ENCODE peak calls at places on chromosomes 4 and X, in six cellular contexts. C is HepG2, R is H1, L is GM12891, B is K562, Z is GM12878. U is an unnamed sample.

GRCh38 chr4:185716008-185716976 is 95.7 kb downstream of the SORBS2 start:
- DNase-seq in B (no peak), R (no peak), Z (no peak), L (no peak), C (no peak), U (no peak)

GRCh38 chr4:168696828-168697227 is 200.0 kb downstream of the PALLD start:
- DNase-seq in C (no peak), B (no peak), L (no peak), R (no peak), Z (no peak), U (no peak)

GRCh38 chr4:32847466-32847865 is 2127.3 kb downstream of the PCDH7 start:
- DNase-seq in Z (no peak), B (no peak), L (no peak), C (no peak), R (no peak), U (no peak)

GRCh38 chrX:46184749-46185148 is 360.5 kb downstream of the ZNF674 start:
- DNase-seq in B (no peak), C (no peak), R (no peak), L (no peak), Z (no peak), U (no peak)

GRCh38 chr4:161256716-161257115 is 907.1 kb downstream of the FSTL5 start:
- DNase-seq in B (no peak), Z (no peak), R (no peak), C (peak; percentile 22), L (no peak), U (no peak)

GRCh38 chr4:55407119-55407518 is 11.4 kb downstream of the TMEM165 start:
- DNase-seq in B (no peak), Z (no peak), L (no peak), C (no peak), R (no peak), U (no peak)

GRCh38 chrX:107507093-107507743 is 57.8 kb downstream of the FRMPD3 start:
- DNase-seq in L (no peak), C (no peak), B (no peak), R (no peak), Z (no peak), U (no peak)

GRCh38 chrX:103398321-103398937 is 22.1 kb downstream of the BEX3 start:
- DNase-seq in L (no peak), Z (no peak), R (no peak), B (peak; percentile 11), C (peak; percentile 34), U (no peak)

GRCh38 chrX:46034868-46035267 is 510.4 kb downstream of the ZNF674 start:
- DNase-seq in B (no peak), L (no peak), R (no peak), C (no peak), Z (no peak), U (no peak)

GRCh38 chr4:165403667-165404066 is 24.9 kb downstream of the CPE start:
- DNase-seq in B (no peak), Z (no peak), L (no peak), C (no peak), R (no peak), U (no peak)

GRCh38 chrX:2907295-2907694 is 21.8 kb downstream of the ARSD start:
- DNase-seq in L (no peak), Z (no peak), B (no peak), C (no peak), R (no peak), U (no peak)

GRCh38 chrX:17597836-17598434 is 139.4 kb upstream of the SCML1 start:
- DNase-seq in Z (no peak), R (no peak), B (no peak), L (no peak), C (no peak), U (no peak)

GRCh38 chr4:139279723-139280620 is at the start of gene MGARP:
- DNase-seq in Z (no peak), R (peak; percentile 50), L (no peak), B (no peak), C (no peak), U (no peak)

GRCh38 chr4:120922390-120923200 is at the start of gene PRDM5:
- DNase-seq in R (peak; percentile 43), C (no peak), B (no peak), Z (no peak), L (peak; percentile 18), U (peak; percentile 12)

GRCh38 chr4:139689093-139689722 is 23.6 kb downstream of the MGST2 start:
- DNase-seq in C (peak; percentile 96), L (no peak), B (no peak), Z (no peak), R (no peak), U (no peak)

GRCh38 chrX:39859991-39860861 is 237.5 kb downstream of the BCOR start:
- DNase-seq in L (no peak), B (peak; percentile 48), R (peak; percentile 15), C (no peak), Z (peak; percentile 89), U (peak; percentile 46)

GRCh38 chr4:119490335-119490734 is 138.3 kb downstream of the PDE5A start:
- DNase-seq in Z (no peak), B (no peak), C (no peak), R (no peak), L (no peak), U (no peak)

GRCh38 chrX:147550217-147550616 is 361.5 kb upstream of the FMR1 start:
- DNase-seq in C (peak; percentile 1), R (no peak), B (no peak), Z (no peak), L (no peak), U (no peak)

GRCh38 chr4:6917445-6918241 is 8.0 kb downstream of the TBC1D14 start:
- DNase-seq in C (peak; percentile 95), L (no peak), R (no peak), B (peak; percentile 66), Z (no peak), U (no peak)
- TF ChIP-seq TAF1 in C (no peak), L (no peak), R (no peak), B (no peak), Z (no peak), U (no peak)

DNA sequence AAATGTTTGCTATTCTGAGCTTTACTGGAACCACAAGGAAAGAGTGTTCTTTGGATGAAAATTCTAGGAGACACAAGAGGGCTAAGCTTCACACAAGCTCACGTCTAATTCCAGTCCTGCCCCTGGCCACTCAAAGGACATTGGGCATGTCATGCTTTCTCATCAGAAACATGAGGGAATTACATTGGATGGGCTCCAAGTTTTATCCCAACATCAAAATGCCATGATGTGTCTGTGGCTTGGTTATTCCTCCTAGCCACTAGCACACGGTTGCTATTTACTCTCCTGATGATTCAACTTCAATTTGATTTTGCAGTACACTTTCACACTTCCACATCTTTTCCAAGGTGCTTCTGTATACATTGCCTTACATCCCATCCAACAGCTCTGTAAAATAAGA is 149.6 kb upstream of the FAM9B start:
- DNase-seq in L (no peak), Z (no peak), B (no peak), C (no peak), R (no peak), U (no peak)
- TF ChIP-seq POLR2A in L (no peak), Z (no peak), B (no peak), C (no peak), R (no peak), U (no peak)

DNA sequence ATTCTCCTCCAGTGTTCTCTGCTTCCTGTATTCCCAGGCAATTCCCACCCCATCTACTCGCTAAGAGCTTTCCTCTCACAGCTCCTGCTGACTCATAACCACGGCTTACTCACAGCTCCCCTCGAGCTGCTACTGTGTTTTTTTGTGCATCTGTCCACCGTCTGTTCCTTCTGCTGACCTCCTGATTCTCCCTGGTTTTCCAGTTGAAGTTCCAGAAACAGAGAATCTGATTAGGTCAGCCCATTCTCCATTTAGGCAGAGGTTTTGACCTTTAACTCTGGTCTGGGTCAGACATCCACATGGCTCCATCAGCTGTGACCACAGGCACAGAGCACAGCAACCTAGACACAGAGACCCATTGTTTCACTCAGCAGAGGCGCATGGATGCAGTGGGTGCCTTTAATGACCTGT is 5.5 kb upstream of the SMIM20 start:
- DNase-seq in R (no peak), B (no peak), Z (no peak), C (peak; percentile 66), L (no peak), U (no peak)
- TF ChIP-seq POLR2AphosphoS5 in R (no peak), B (no peak), Z (no peak), C (no peak), L (no peak), U (no peak)

DNA sequence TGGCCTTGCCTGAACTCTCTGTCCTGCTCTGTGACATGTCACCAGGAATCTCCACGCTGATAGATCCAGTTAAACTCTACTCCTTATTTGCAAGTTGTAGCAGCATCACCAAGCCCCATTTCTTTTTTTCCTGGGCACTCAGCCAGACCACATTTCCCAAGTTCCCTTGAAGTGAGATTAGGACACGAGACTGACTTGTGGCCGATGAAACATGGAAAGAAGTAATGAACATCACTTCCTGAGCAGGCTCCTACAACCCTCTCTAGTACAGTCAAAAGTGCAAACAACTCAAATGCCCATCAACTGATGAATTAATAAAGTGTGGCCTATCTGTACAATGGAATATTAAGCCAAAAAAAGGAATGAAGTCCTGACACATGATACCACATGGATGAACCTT is 74.6 kb downstream of the MAP3K15 start:
- DNase-seq in Z (no peak), L (no peak), R (no peak), C (no peak), B (no peak), U (no peak)
- TF ChIP-seq TAF1 in Z (no peak), L (no peak), R (no peak), C (no peak), B (no peak), U (no peak)

GRCh38 chr4:76690091-76690905 is 207.6 kb downstream of the SOWAHB start:
- DNase-seq in Z (no peak), B (no peak), R (no peak), C (no peak), L (no peak), U (no peak)

GRCh38 chr4:76692761-76693160 is 205.2 kb downstream of the SOWAHB start:
- DNase-seq in B (no peak), R (no peak), L (no peak), C (no peak), Z (no peak), U (no peak)

GRCh38 chr4:76694056-76694455 is 203.9 kb downstream of the SOWAHB start:
- DNase-seq in B (no peak), C (no peak), R (no peak), Z (no peak), L (no peak), U (no peak)

GRCh38 chr4:76690906-76691275 is 207.1 kb downstream of the SOWAHB start:
- DNase-seq in C (no peak), Z (no peak), L (no peak), R (no peak), B (no peak), U (no peak)

GRCh38 chr4:76691767-76692689 is 205.9 kb downstream of the SOWAHB start:
- DNase-seq in R (no peak), Z (no peak), B (no peak), C (no peak), L (no peak), U (no peak)
- TF ChIP-seq POLR2A in R (no peak), Z (no peak), B (no peak), C (no peak), L (no peak), U (no peak)

U was measured in GM12892.